ENCODE peak calls at places on chromosomes 16 and 17, in ten cellular contexts. One of them, this sample, is unnamed.

GRCh38 chr16:74991593-74992403 is 6.9 kb upstream of the WDR59 start:
- DNase-seq in HCT116: no peak
- DNase-seq in lower leg skin: peak; percentile 78
- DNase-seq in ovary: no peak
- DNase-seq in A549: no peak
- DNase-seq in body of pancreas: peak; percentile 43
- DNase-seq in transverse colon: no peak
- DNase-seq in Peyer's patch: no peak
- DNase-seq in heart left ventricle: no peak
- DNase-seq in tibial nerve: no peak
- DNase-seq in this sample: peak; percentile 72

GRCh38 chr17:62631936-62632924 is 4.8 kb downstream of the MRC2 start:
- DNase-seq in HCT116: no peak
- DNase-seq in lower leg skin: no peak
- DNase-seq in ovary: no peak
- DNase-seq in A549: no peak
- DNase-seq in body of pancreas: no peak
- DNase-seq in transverse colon: no peak
- DNase-seq in Peyer's patch: no peak
- DNase-seq in heart left ventricle: no peak
- DNase-seq in tibial nerve: no peak
- DNase-seq in this sample: no peak

GRCh38 chr17:8994319-8994718 is 27.0 kb upstream of the NTN1 start:
- DNase-seq in HCT116: peak; percentile 40
- DNase-seq in lower leg skin: peak; percentile 88
- DNase-seq in ovary: no peak
- DNase-seq in A549: peak; percentile 62
- DNase-seq in body of pancreas: peak; percentile 44
- DNase-seq in transverse colon: peak; percentile 59
- DNase-seq in Peyer's patch: peak; percentile 68
- DNase-seq in heart left ventricle: peak; percentile 29
- DNase-seq in tibial nerve: no peak
- DNase-seq in this sample: peak; percentile 46

GRCh38 chr17:66711403-66711802 is 123.5 kb upstream of the CACNG5 start:
- DNase-seq in HCT116: no peak
- DNase-seq in lower leg skin: peak; percentile 20
- DNase-seq in ovary: no peak
- DNase-seq in A549: no peak
- DNase-seq in body of pancreas: no peak
- DNase-seq in transverse colon: no peak
- DNase-seq in Peyer's patch: no peak
- DNase-seq in heart left ventricle: no peak
- DNase-seq in tibial nerve: no peak
- DNase-seq in this sample: no peak

GRCh38 chr17:16962804-16963203 is 9.1 kb downstream of the TNFRSF13B start:
- DNase-seq in HCT116: peak; percentile 41
- DNase-seq in lower leg skin: peak; percentile 23
- DNase-seq in ovary: no peak
- DNase-seq in A549: peak; percentile 64
- DNase-seq in body of pancreas: no peak
- DNase-seq in transverse colon: no peak
- DNase-seq in Peyer's patch: no peak
- DNase-seq in heart left ventricle: no peak
- DNase-seq in tibial nerve: no peak
- DNase-seq in this sample: no peak

GRCh38 chr17:61366076-61366714 is 33.4 kb upstream of the TBX2 start:
- DNase-seq in HCT116: no peak
- DNase-seq in lower leg skin: no peak
- DNase-seq in ovary: no peak
- DNase-seq in A549: no peak
- DNase-seq in body of pancreas: no peak
- DNase-seq in transverse colon: no peak
- DNase-seq in Peyer's patch: no peak
- DNase-seq in heart left ventricle: no peak
- DNase-seq in tibial nerve: no peak
- DNase-seq in this sample: no peak

GRCh38 chr17:75535871-75536270 is 10.4 kb downstream of the LLGL2 start:
- DNase-seq in HCT116: no peak
- DNase-seq in lower leg skin: no peak
- DNase-seq in ovary: no peak
- DNase-seq in A549: no peak
- DNase-seq in body of pancreas: no peak
- DNase-seq in transverse colon: no peak
- DNase-seq in Peyer's patch: no peak
- DNase-seq in heart left ventricle: no peak
- DNase-seq in tibial nerve: no peak
- DNase-seq in this sample: no peak

GRCh38 chr17:6608321-6608720 is 32.2 kb downstream of the KIAA0753 start:
- DNase-seq in HCT116: peak; percentile 49
- DNase-seq in lower leg skin: no peak
- DNase-seq in ovary: no peak
- DNase-seq in A549: peak; percentile 16
- DNase-seq in body of pancreas: no peak
- DNase-seq in transverse colon: no peak
- DNase-seq in Peyer's patch: no peak
- DNase-seq in heart left ventricle: no peak
- DNase-seq in tibial nerve: no peak
- DNase-seq in this sample: no peak

GRCh38 chr17:57870283-57870635 is 20.4 kb upstream of the MRPS23 start:
- DNase-seq in HCT116: no peak
- DNase-seq in lower leg skin: no peak
- DNase-seq in ovary: no peak
- DNase-seq in A549: no peak
- DNase-seq in body of pancreas: no peak
- DNase-seq in transverse colon: no peak
- DNase-seq in Peyer's patch: no peak
- DNase-seq in heart left ventricle: no peak
- DNase-seq in tibial nerve: no peak
- DNase-seq in this sample: no peak

GRCh38 chr17:81466564-81467472 is 45.8 kb downstream of the ACTG1 start:
- DNase-seq in HCT116: no peak
- DNase-seq in lower leg skin: no peak
- DNase-seq in ovary: no peak
- DNase-seq in A549: no peak
- DNase-seq in body of pancreas: peak; percentile 64
- DNase-seq in transverse colon: no peak
- DNase-seq in Peyer's patch: no peak
- DNase-seq in heart left ventricle: no peak
- DNase-seq in tibial nerve: no peak
- DNase-seq in this sample: no peak

GRCh38 chr17:28973414-28973813 is 22.1 kb upstream of the PHF12 start:
- DNase-seq in HCT116: no peak
- DNase-seq in lower leg skin: no peak
- DNase-seq in ovary: no peak
- DNase-seq in A549: no peak
- DNase-seq in body of pancreas: peak; percentile 49
- DNase-seq in transverse colon: no peak
- DNase-seq in Peyer's patch: no peak
- DNase-seq in heart left ventricle: peak; percentile 78
- DNase-seq in tibial nerve: no peak
- DNase-seq in this sample: no peak

GRCh38 chr16:56915311-56916105 is 16.4 kb upstream of the HERPUD1 start:
- DNase-seq in HCT116: no peak
- DNase-seq in lower leg skin: no peak
- DNase-seq in ovary: peak; percentile 68
- DNase-seq in A549: no peak
- DNase-seq in body of pancreas: no peak
- DNase-seq in transverse colon: no peak
- DNase-seq in Peyer's patch: no peak
- DNase-seq in heart left ventricle: no peak
- DNase-seq in tibial nerve: peak; percentile 29
- DNase-seq in this sample: no peak

GRCh38 chr17:2337152-2337810 is at the start of gene SGSM2:
- DNase-seq in HCT116: no peak
- DNase-seq in lower leg skin: peak; percentile 91
- DNase-seq in ovary: peak; percentile 79
- DNase-seq in A549: peak; percentile 55
- DNase-seq in body of pancreas: peak; percentile 66
- DNase-seq in transverse colon: peak; percentile 65
- DNase-seq in Peyer's patch: peak; percentile 50
- DNase-seq in heart left ventricle: peak; percentile 78
- DNase-seq in tibial nerve: no peak
- DNase-seq in this sample: peak; percentile 68

GRCh38 chr16:56617212-56618085 is 8.1 kb upstream of the MT1E start:
- DNase-seq in HCT116: no peak
- DNase-seq in lower leg skin: peak; percentile 94
- DNase-seq in ovary: peak; percentile 77
- DNase-seq in A549: no peak
- DNase-seq in body of pancreas: peak; percentile 79
- DNase-seq in transverse colon: peak; percentile 70
- DNase-seq in Peyer's patch: no peak
- DNase-seq in heart left ventricle: peak; percentile 82
- DNase-seq in tibial nerve: no peak
- DNase-seq in this sample: peak; percentile 29

GRCh38 chr16:89207993-89208392 is 7.7 kb upstream of the SLC22A31 start:
- DNase-seq in HCT116: no peak
- DNase-seq in lower leg skin: no peak
- DNase-seq in ovary: no peak
- DNase-seq in A549: no peak
- DNase-seq in body of pancreas: no peak
- DNase-seq in transverse colon: no peak
- DNase-seq in Peyer's patch: no peak
- DNase-seq in heart left ventricle: no peak
- DNase-seq in tibial nerve: no peak
- DNase-seq in this sample: no peak

GRCh38 chr17:35740997-35741931 is 9.8 kb downstream of the RASL10B start:
- DNase-seq in HCT116: no peak
- DNase-seq in lower leg skin: peak; percentile 81
- DNase-seq in ovary: no peak
- DNase-seq in A549: no peak
- DNase-seq in body of pancreas: no peak
- DNase-seq in transverse colon: no peak
- DNase-seq in Peyer's patch: no peak
- DNase-seq in heart left ventricle: no peak
- DNase-seq in tibial nerve: no peak
- DNase-seq in this sample: peak; percentile 53

GRCh38 chr16:1965610-1966009 is 984 bp upstream of the RPS2 start:
- DNase-seq in HCT116: no peak
- DNase-seq in lower leg skin: no peak
- DNase-seq in ovary: no peak
- DNase-seq in A549: no peak
- DNase-seq in body of pancreas: no peak
- DNase-seq in transverse colon: no peak
- DNase-seq in Peyer's patch: no peak
- DNase-seq in heart left ventricle: no peak
- DNase-seq in tibial nerve: no peak
- DNase-seq in this sample: no peak
- TF ChIP-seq POLR2A in HCT116: no peak
- TF ChIP-seq POLR2A in lower leg skin: no peak
- TF ChIP-seq POLR2A in ovary: no peak
- TF ChIP-seq POLR2A in A549: no peak
- TF ChIP-seq POLR2A in body of pancreas: no peak
- TF ChIP-seq POLR2A in transverse colon: no peak
- TF ChIP-seq POLR2A in Peyer's patch: no peak
- TF ChIP-seq POLR2A in heart left ventricle: no peak
- TF ChIP-seq POLR2A in tibial nerve: no peak
- TF ChIP-seq POLR2A in this sample: no peak

GRCh38 chr16:85173981-85174751 is 61.9 kb upstream of the CIBAR2 start:
- DNase-seq in HCT116: peak; percentile 33
- DNase-seq in lower leg skin: no peak
- DNase-seq in ovary: peak; percentile 63
- DNase-seq in A549: peak; percentile 57
- DNase-seq in body of pancreas: peak; percentile 71
- DNase-seq in transverse colon: peak; percentile 34
- DNase-seq in Peyer's patch: no peak
- DNase-seq in heart left ventricle: no peak
- DNase-seq in tibial nerve: no peak
- DNase-seq in this sample: no peak
- TF ChIP-seq POLR2A in HCT116: no peak
- TF ChIP-seq POLR2A in lower leg skin: no peak
- TF ChIP-seq POLR2A in ovary: no peak
- TF ChIP-seq POLR2A in A549: no peak
- TF ChIP-seq POLR2A in body of pancreas: no peak
- TF ChIP-seq POLR2A in transverse colon: no peak
- TF ChIP-seq POLR2A in Peyer's patch: no peak
- TF ChIP-seq POLR2A in heart left ventricle: no peak
- TF ChIP-seq POLR2A in tibial nerve: no peak
- TF ChIP-seq POLR2A in this sample: no peak

DNA sequence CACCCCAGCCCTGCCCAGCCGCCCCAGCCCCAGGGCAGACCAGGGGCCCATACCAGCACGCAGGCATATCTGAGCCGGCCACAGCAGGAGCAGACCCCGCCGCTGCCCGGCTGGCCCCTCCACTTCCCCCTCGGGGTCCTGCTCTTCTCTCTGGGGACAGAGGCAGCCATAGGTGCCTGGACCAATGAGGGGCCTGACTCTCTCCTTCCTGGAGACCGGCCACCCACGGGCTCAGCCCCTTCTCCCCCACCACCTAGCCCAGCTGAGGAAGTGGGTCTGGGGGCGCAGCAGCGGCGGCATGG is 3.8 kb downstream of the TMC6 start:
- DNase-seq in HCT116: no peak
- DNase-seq in lower leg skin: no peak
- DNase-seq in ovary: no peak
- DNase-seq in A549: no peak
- DNase-seq in body of pancreas: no peak
- DNase-seq in transverse colon: no peak
- DNase-seq in Peyer's patch: no peak
- DNase-seq in heart left ventricle: no peak
- DNase-seq in tibial nerve: no peak
- DNase-seq in this sample: no peak
- TF ChIP-seq POLR2A in HCT116: no peak
- TF ChIP-seq POLR2A in lower leg skin: no peak
- TF ChIP-seq POLR2A in ovary: no peak
- TF ChIP-seq POLR2A in A549: no peak
- TF ChIP-seq POLR2A in body of pancreas: no peak
- TF ChIP-seq POLR2A in transverse colon: no peak
- TF ChIP-seq POLR2A in Peyer's patch: no peak
- TF ChIP-seq POLR2A in heart left ventricle: no peak
- TF ChIP-seq POLR2A in tibial nerve: no peak
- TF ChIP-seq POLR2A in this sample: no peak

DNA sequence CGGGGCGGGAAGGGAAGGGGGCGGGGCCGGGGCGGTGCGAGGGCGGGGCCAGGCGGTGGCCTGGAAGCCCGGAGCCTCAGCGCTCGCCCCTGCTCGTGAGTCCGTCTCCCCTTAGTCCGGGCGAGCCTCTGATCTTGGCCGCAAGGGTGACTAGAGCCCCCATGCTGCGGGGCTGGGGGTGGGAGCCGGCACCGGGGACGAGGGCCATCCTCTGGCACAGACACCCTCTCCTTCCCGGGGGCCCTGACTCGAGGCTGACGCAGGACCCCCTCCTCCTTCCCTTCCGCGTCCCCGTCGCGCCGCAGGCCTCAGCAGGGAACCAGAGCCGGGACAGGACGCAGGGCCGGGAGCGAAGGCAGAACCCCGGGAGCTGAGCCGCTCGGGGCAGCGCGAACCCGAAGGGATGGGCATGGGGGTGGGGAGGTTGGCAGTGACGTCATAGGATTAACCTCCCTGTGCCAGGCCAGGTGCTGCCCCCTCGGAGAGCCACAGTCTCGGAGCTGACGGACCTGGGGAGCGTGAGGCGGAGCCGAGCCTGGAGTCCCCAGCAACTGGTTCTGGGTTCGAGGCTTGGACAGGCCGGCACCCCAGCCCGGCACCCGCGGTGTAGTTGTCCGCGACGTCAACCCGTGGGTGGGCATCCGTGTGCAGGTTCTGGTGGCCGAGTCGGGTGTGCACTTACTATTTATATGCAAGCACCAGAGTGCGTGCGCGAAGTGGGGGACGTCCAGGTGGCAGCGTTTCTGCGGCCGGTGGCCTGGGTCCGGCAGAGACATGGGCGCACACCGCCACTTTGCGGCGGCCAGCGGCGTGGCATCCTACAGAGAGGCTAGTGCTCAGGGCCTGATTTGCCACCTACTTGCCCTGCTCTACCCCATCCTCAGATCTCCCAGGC is 501 bp upstream of the PLCD3 start:
- DNase-seq in HCT116: peak; percentile 67
- DNase-seq in lower leg skin: peak; percentile 96
- DNase-seq in ovary: peak; percentile 86
- DNase-seq in A549: peak; percentile 93
- DNase-seq in body of pancreas: peak; percentile 86
- DNase-seq in transverse colon: peak; percentile 89
- DNase-seq in Peyer's patch: peak; percentile 81
- DNase-seq in heart left ventricle: peak; percentile 86
- DNase-seq in tibial nerve: peak; percentile 74
- DNase-seq in this sample: peak; percentile 87
- TF ChIP-seq POLR2A in HCT116: no peak
- TF ChIP-seq POLR2A in lower leg skin: no peak
- TF ChIP-seq POLR2A in ovary: peak; percentile 64
- TF ChIP-seq POLR2A in A549: peak; percentile 63
- TF ChIP-seq POLR2A in body of pancreas: peak; percentile 70
- TF ChIP-seq POLR2A in transverse colon: peak; percentile 71
- TF ChIP-seq POLR2A in Peyer's patch: peak; percentile 10
- TF ChIP-seq POLR2A in heart left ventricle: peak; percentile 29
- TF ChIP-seq POLR2A in tibial nerve: peak; percentile 75
- TF ChIP-seq POLR2A in this sample: no peak